ENCODE peak calls at places on chromosomes 6 and 20, in four cellular contexts. S, D, Q and R are unnamed samples.

GRCh38 chr6:165231581-165232276 is 77.7 kb downstream of the C6orf118 start:
- DNase-seq in S (no peak), D (no peak), Q (no peak), R (peak)

GRCh38 chr20:4470375-4470774 is 251.3 kb upstream of the PRND start:
- DNase-seq in S (no peak), D (no peak), Q (no peak), R (no peak)

GRCh38 chr20:40961686-40962640 is 66.7 kb upstream of the TOP1 start:
- DNase-seq in S (no peak), D (no peak), Q (no peak), R (no peak)

GRCh38 chr20:51389543-51389924 is 153.0 kb downstream of the NFATC2 start:
- DNase-seq in S (no peak), D (no peak), Q (no peak), R (no peak)

GRCh38 chr6:42225043-42225368 is 7.3 kb upstream of the MRPS10 start:
- DNase-seq in S (no peak), D (no peak), Q (no peak), R (no peak)

GRCh38 chr20:35871311-35871771 is 83.0 kb downstream of the SCAND1 start:
- DNase-seq in S (no peak), D (no peak), Q (no peak), R (no peak)

GRCh38 chr20:12072945-12073245 is 155.2 kb downstream of the BTBD3 start:
- DNase-seq in S (no peak), D (no peak), Q (no peak), R (no peak)

GRCh38 chr6:142531727-142532126 is 229.9 kb downstream of the ADGRG6 start:
- DNase-seq in S (no peak), D (no peak), Q (no peak), R (no peak)

GRCh38 chr20:1357921-1358671 is 29.2 kb upstream of the SDCBP2 start:
- DNase-seq in S (no peak), D (no peak), Q (no peak), R (no peak)

GRCh38 chr6:15184441-15184861 is 61.4 kb upstream of the JARID2 start:
- DNase-seq in S (peak), D (no peak), Q (no peak), R (no peak)

GRCh38 chr6:11229267-11230043 is 3.0 kb downstream of the NEDD9 start:
- DNase-seq in S (no peak), D (no peak), Q (no peak), R (peak)

GRCh38 chr6:138970856-138971425 is 17.1 kb downstream of the REPS1 start:
- DNase-seq in S (no peak), D (no peak), Q (no peak), R (no peak)

GRCh38 chr20:57772349-57772964 is 62.6 kb upstream of the PMEPA1 start:
- DNase-seq in S (no peak), D (peak), Q (no peak), R (peak)

GRCh38 chr6:12483712-12484111 is 193.6 kb downstream of the EDN1 start:
- DNase-seq in S (peak), D (no peak), Q (no peak), R (no peak)

GRCh38 chr6:134816780-134817179 is 133.1 kb downstream of the ALDH8A1 start:
- DNase-seq in S (no peak), D (no peak), Q (no peak), R (no peak)

GRCh38 chr6:19268117-19268516 is 569.1 kb upstream of the ID4 start:
- DNase-seq in S (no peak), D (no peak), Q (no peak), R (no peak)

GRCh38 chr20:59948828-59949720 is 8.9 kb downstream of the FAM217B start:
- DNase-seq in S (no peak), D (peak), Q (peak), R (no peak)

GRCh38 chr6:125888989-125889656 is 67.4 kb upstream of the HINT3 start:
- DNase-seq in S (no peak), D (peak), Q (peak), R (peak)

GRCh38 chr20:4243071-4243470 is 227.7 kb upstream of the RNF24 start:
- DNase-seq in S (no peak), D (no peak), Q (no peak), R (peak)

GRCh38 chr6:20953019-20953418 is 418.8 kb downstream of the CDKAL1 start:
- DNase-seq in S (no peak), D (no peak), Q (no peak), R (no peak)

GRCh38 chr6:13762648-13763441 is 51.2 kb upstream of the RANBP9 start:
- DNase-seq in S (peak), D (no peak), Q (no peak), R (no peak)

GRCh38 chr20:49483706-49484101 is 1.2 kb upstream of the KCNB1 start:
- DNase-seq in S (no peak), D (no peak), Q (no peak), R (peak)

GRCh38 chr6:41917528-41917927 is 3.4 kb downstream of the MED20 start:
- DNase-seq in S (no peak), D (no peak), Q (no peak), R (no peak)

GRCh38 chr20:884983-885952 is 30.9 kb downstream of the ANGPT4 start:
- DNase-seq in S (no peak), D (no peak), Q (no peak), R (peak)

GRCh38 chr20:13166006-13166405 is 55.1 kb upstream of the ISM1 start:
- DNase-seq in S (no peak), D (no peak), Q (no peak), R (no peak)

GRCh38 chr6:167700199-167700598 is 126.5 kb upstream of the AFDN start:
- DNase-seq in S (no peak), D (no peak), Q (no peak), R (no peak)

GRCh38 chr20:44407402-44408184 is 52.1 kb downstream of the HNF4A start:
- DNase-seq in S (no peak), D (peak), Q (no peak), R (no peak)

GRCh38 chr6:107670792-107671199 is 153.3 kb downstream of the SCML4 start:
- DNase-seq in S (peak), D (no peak), Q (no peak), R (no peak)

GRCh38 chr20:59645761-59646171 is 41.4 kb downstream of the PHACTR3 start:
- DNase-seq in S (no peak), D (no peak), Q (no peak), R (no peak)

GRCh38 chr6:11096109-11096508 is 2.5 kb downstream of the SMIM13 start:
- DNase-seq in S (no peak), D (peak), Q (peak), R (peak)

GRCh38 chr6:89970609-89971337 is 76.5 kb downstream of the GJA10 start:
- DNase-seq in S (no peak), D (peak), Q (peak), R (peak)

GRCh38 chr6:31725502-31726350 is 2.6 kb downstream of the MPIG6B start:
- DNase-seq in S (no peak), D (peak), Q (no peak), R (no peak)

GRCh38 chr6:56849876-56850275 is 105.0 kb upstream of the BEND6 start:
- DNase-seq in S (no peak), D (no peak), Q (no peak), R (peak)

GRCh38 chr6:25295651-25296050 is 16.5 kb downstream of the CARMIL1 start:
- DNase-seq in S (no peak), D (no peak), Q (no peak), R (no peak)

GRCh38 chr20:15842872-15843271 is 730.4 kb downstream of the KIF16B start:
- DNase-seq in S (no peak), D (no peak), Q (no peak), R (no peak)

GRCh38 chr6:149387787-149388512 is 12.1 kb upstream of the SUMO4 start:
- DNase-seq in S (no peak), D (no peak), Q (no peak), R (no peak)

GRCh38 chr6:122494665-122495272 is 23.2 kb upstream of the SERINC1 start:
- DNase-seq in S (no peak), D (no peak), Q (no peak), R (no peak)

GRCh38 chr6:166736606-166737005 is 109.6 kb upstream of the RPS6KA2 start:
- DNase-seq in S (no peak), D (no peak), Q (no peak), R (no peak)

GRCh38 chr20:63655249-63655648 is 2.0 kb upstream of the STMN3 start:
- DNase-seq in S (no peak), D (no peak), Q (no peak), R (no peak)

GRCh38 chr20:40778894-40779496 is 90.0 kb upstream of the MAFB start:
- DNase-seq in S (no peak), D (no peak), Q (no peak), R (no peak)

GRCh38 chr6:30149234-30149633 is 11.8 kb downstream of the TRIM10 start:
- DNase-seq in S (no peak), D (no peak), Q (no peak), R (no peak)

GRCh38 chr6:30150151-30150550 is 10.9 kb downstream of the TRIM10 start:
- DNase-seq in S (no peak), D (no peak), Q (no peak), R (no peak)

GRCh38 chr6:30152019-30152673 is 8.9 kb downstream of the TRIM10 start:
- DNase-seq in S (no peak), D (no peak), Q (no peak), R (no peak)

GRCh38 chr6:30151580-30151979 is 9.4 kb downstream of the TRIM10 start:
- DNase-seq in S (no peak), D (peak), Q (no peak), R (no peak)

DNA sequence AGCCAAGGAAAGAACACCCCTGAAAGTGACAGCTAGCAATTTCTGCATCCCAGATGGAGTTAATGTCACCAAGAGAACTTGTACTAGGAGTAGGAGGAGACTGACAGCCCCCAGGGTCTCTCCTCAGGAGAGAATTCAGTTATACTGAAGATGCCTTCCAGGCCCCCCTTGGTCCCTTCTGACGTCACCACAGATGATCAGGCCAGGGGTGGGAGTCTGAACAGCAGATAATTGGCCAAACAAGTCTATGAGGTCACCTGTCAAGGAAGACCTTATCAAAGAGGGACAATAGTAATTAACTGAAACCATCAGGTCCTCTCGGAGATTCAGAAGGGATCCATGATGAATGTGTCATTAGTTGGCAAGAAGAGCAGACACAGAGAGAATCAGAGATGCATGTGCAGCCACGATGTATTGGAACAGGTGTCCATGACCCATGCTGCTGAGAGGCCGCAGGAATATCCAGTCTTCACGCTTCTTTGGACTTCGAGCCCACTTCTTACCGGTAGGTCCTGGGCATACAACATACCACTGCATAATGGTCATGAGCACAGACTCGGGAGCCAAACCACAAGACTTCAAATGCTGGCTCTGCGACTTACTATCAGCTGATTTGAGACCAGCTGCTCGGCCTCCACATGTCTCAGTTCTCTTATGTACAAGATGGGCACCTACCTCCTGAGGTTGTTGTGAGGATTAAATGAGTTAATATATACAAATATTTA is 10.2 kb downstream of the TRIM10 start:
- DNase-seq in S (no peak), D (no peak), Q (no peak), R (no peak)
- TF ChIP-seq ESRRA in S (no peak), D (no peak), Q (no peak), R (no peak)

GRCh38 chr20:54133434-54134427 is 40.1 kb downstream of the CYP24A1 start:
- DNase-seq in S (no peak), D (no peak), Q (peak), R (no peak)
- TF ChIP-seq ATF3 in S (no peak), D (no peak), Q (peak), R (no peak)

GRCh38 chr6:54958446-54958845 is 111.9 kb downstream of the FAM83B start:
- DNase-seq in S (no peak), D (no peak), Q (no peak), R (no peak)

DNA sequence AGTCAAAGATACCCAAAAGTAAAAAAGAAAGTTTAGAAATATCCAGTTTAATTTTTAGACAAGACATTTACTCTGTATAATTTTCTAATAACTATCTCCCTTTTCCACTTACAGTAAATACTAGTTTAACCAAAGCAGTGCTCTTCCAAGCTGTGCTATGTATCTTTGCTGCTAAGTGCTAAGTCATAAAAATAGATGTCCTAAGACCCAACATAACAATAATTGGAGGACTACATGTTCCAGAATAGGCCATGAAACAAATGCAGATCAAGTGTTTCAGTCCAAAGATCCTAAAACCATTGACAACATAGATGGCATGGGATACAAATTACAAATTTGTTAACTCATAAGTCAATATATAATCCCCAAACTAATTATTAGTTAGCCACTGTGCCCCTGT is 111.1 kb downstream of the FAM83B start:
- DNase-seq in S (no peak), D (no peak), Q (no peak), R (no peak)
- TF ChIP-seq MAX in S (no peak), D (no peak), Q (no peak), R (no peak)

GRCh38 chr6:121319603-121320002 is 14.7 kb downstream of the TBC1D32 start:
- DNase-seq in S (no peak), D (no peak), Q (no peak), R (no peak)

GRCh38 chr6:121321282-121321681 is 13.0 kb downstream of the TBC1D32 start:
- DNase-seq in S (no peak), D (no peak), Q (no peak), R (no peak)

GRCh38 chr6:121314407-121315112 is 19.7 kb downstream of the TBC1D32 start:
- DNase-seq in S (no peak), D (no peak), Q (no peak), R (no peak)

DNA sequence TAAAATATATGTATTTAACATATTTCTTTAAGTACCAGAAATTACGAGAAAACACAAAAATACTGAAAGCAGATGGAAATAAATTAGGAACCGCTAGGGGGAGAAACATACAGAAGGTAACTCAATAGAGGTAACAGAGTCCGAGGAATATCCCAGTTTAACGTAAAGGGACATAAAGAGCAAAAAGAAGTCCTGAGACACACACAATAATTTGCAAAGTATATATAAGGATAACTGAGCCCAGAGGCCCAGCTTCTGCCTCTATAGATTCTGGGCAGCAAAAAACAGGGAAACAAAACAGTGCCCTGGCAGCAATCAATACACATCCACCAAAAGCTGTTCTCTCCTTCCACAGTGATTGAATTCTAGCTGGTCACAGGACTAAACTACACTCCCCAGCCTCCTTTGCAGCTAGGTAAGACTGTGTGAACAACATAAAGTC is 15.1 kb downstream of the TBC1D32 start:
- DNase-seq in S (no peak), D (peak), Q (peak), R (no peak)
- TF ChIP-seq ESRRA in S (no peak), D (no peak), Q (no peak), R (no peak)

DNA sequence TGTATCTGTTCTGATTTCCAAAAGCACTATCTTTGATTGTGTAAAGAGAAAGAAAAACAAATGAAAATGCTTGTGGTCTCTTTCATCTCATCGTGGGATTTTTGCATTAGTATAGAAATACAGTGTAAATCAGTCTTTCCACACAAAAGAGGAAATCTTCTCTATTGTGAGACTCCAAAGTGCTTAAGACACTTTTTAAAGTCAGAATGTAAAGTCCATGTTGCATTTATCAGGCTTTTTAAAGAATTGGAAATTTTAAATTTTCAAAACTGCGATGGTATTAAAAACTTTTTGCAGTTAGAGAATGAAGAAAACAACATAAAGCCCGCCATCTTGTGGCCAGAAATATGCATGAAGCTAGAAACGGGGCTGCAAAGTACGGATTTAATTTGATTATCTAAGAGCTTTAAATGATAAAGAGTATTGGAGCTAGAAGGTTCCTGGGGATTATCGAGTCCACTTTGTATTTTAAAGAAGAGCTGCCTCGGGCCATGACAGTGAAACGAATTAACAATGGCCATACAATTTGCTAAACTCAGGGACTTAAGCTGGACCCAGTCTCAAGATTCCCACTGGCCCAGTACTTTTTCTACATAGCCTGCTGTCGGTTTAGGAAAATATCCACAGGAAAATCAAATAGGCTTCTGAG is 339.6 kb downstream of the ARHGAP18 start:
- DNase-seq in S (no peak), D (peak), Q (peak), R (peak)
- TF ChIP-seq ATF3 in S (no peak), D (no peak), Q (no peak), R (no peak)

DNA sequence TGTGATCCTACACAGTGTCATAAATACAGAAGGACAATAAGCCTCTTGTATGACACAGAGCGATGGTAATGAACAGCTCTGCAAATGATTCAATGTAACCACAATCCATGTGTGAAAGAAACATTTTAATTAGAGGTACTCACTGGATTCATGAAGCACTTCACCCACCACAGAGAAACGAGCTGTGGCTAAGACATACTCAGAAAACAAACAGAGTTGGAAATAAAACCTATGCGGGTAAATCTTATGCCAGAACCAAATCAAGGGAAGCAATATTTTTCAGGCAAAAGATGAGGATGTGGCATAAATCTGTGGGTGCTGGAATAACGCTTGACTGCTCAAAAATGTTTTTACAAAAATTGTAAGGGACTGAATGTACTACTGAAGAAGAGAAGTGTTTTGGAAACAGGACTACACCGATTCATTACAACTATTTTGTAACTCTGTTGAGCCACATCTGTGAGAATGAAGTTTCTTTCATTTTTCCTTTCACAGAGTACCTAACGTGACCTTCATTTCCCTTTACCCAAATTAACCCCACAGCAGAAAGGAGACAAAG is 112.1 kb downstream of the WDR27 start:
- DNase-seq in S (no peak), D (no peak), Q (no peak), R (no peak)
- TF ChIP-seq MAX in S (no peak), D (no peak), Q (no peak), R (no peak)

DNA sequence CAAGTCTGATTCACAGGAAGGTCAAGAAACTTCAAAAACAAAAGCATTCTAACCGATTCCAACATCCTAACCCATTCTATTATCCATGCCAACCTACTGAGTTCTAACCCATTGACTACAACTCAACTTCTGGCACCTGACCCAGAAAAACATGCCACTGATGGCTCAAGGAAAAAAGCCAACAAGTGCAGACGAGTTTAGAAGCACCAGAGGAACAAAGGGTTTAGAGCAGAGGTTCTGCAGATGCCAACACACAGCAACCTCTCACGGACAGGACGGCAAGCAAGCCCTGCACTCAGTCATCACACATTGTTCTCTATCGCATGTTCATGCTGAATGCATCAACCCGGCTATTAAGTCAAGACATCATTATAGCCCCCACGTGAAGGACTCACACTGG is 25.2 kb upstream of the MC3R start:
- DNase-seq in S (no peak), D (no peak), Q (no peak), R (no peak)
- TF ChIP-seq ESRRA in S (no peak), D (no peak), Q (no peak), R (no peak)